ENCODE peak calls at places on chromosome 1, in nine cellular contexts. Q is CD8-positive, alpha-beta T cell; K is stomach; X is IMR-90; F is H9; M is OCI-LY7; C is heart left ventricle; J is lower lobe of right lung; U is heart right ventricle. E is an unnamed sample.

GRCh38 chr1:153670257-153670858 is 435 bp downstream of the ILF2 start:
- DNase-seq in Q (no peak), K (no peak), X (no peak), F (no peak), M (no peak), C (no peak), J (peak), U (peak), E (no peak)

GRCh38 chr1:54331091-54331772 is 75.0 kb downstream of the SSBP3 start:
- DNase-seq in Q (no peak), K (no peak), X (peak), F (no peak), M (peak), C (peak), J (no peak), U (no peak), E (no peak)

GRCh38 chr1:67987046-67987799 is 63.2 kb downstream of the DIRAS3 start:
- DNase-seq in Q (no peak), K (no peak), X (peak), F (no peak), M (no peak), C (no peak), J (no peak), U (no peak), E (no peak)

GRCh38 chr1:11534846-11535245 is 55.9 kb downstream of the DISP3 start:
- DNase-seq in Q (no peak), K (no peak), X (no peak), F (no peak), M (no peak), C (no peak), J (no peak), U (no peak), E (no peak)

GRCh38 chr1:150429805-150430204 is 57.4 kb upstream of the TARS2 start:
- DNase-seq in Q (no peak), K (no peak), X (peak), F (no peak), M (peak), C (no peak), J (no peak), U (no peak), E (no peak)

GRCh38 chr1:234925440-234926251 is 203.0 kb downstream of the TOMM20 start:
- DNase-seq in Q (no peak), K (no peak), X (peak), F (peak), M (peak), C (no peak), J (no peak), U (no peak), E (no peak)

GRCh38 chr1:245858683-245859509 is 648.2 kb downstream of the SMYD3 start:
- DNase-seq in Q (no peak), K (no peak), X (peak), F (no peak), M (peak), C (no peak), J (no peak), U (no peak), E (no peak)

GRCh38 chr1:64624446-64624766 is 120.5 kb upstream of the RAVER2 start:
- DNase-seq in Q (no peak), K (no peak), X (peak), F (no peak), M (no peak), C (no peak), J (no peak), U (no peak), E (no peak)

DNA sequence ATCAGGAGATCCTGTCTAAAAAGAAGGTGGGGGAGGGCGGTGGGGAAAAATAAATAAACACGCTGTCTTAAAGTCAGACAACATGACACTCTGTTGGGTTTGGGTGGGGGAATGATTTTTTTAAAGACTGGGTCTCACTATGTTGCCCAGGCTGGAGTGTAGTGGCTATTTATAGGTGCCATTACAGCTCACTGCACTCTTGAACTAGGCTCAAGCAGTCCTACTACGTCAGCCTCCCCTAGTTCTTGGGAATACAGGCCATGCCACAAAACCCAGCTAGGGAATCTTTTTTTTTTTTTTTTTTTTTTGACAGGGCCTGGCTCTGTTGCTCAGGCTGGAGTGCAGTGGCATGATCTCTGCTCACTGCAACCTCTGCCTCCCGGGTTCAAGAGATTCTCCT is 2.4 kb upstream of the SNRPE start:
- DNase-seq in Q (no peak), K (no peak), X (no peak), F (no peak), M (no peak), C (no peak), J (no peak), U (no peak), E (no peak)
- H3K27ac ChIP-seq in Q (no peak), K (no peak), X (no peak), F (no peak), M (no peak), C (no peak), J (no peak), U (no peak), E (no peak)

GRCh38 chr1:196425513-196425912 is 182.7 kb downstream of the KCNT2 start:
- DNase-seq in Q (no peak), K (no peak), X (no peak), F (no peak), M (no peak), C (no peak), J (no peak), U (no peak), E (no peak)
- TF ChIP-seq CTCF in Q (no peak), K (no peak), X (no peak), F (peak), M (peak), C (no peak), J (no peak), U (no peak), E (no peak)

DNA sequence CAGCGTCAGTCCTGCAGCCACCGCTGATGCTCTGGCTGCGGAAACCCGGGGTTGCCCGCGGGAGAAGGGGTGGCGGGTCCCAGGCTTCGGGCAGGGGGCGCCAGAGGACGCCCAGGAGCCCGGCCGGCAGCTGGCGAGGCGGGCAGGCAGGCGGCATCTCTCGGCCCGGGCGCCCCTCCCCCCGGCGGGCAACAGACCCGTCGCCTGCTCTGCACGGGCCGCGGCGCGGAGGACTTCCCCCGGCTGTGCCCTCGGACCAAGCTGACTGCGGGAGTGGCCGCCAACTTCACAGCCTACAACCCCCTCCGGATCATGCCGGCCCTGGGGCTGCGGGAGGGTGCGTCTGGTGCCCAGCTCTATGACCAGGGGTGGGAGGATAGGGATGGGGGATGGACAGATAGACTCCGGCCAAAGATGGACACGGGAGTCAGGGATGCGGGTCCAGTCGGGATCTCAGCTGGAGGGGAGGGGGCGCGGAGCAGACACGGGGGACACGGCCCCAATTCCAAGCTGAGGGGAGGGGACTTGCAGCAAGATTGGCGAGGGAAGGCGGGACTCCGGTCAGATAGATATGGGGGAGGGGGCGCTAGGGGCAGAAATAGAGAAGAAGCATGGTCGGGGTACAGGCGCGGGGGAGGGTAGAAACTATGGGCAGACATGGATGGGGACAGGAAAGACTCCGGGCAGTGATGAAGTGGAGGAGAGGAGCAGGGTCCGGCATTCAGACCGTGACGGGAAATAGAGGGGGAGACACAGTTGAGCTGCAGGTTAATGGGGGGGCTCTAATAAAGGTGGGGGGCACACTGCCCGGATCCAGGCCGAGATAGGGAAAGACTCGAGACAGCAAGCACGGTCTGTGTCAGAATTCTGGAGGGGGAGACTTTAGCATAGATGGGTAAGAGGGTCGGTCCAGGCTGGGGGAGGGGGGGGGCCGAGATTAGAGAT is 1.1 kb downstream of the ADGRB2 start:
- DNase-seq in Q (peak), K (peak), X (peak), F (peak), M (peak), C (peak), J (peak), U (peak), E (peak)
- H3K27ac ChIP-seq in Q (no peak), K (no peak), X (no peak), F (no peak), M (no peak), C (no peak), J (no peak), U (no peak), E (no peak)

DNA sequence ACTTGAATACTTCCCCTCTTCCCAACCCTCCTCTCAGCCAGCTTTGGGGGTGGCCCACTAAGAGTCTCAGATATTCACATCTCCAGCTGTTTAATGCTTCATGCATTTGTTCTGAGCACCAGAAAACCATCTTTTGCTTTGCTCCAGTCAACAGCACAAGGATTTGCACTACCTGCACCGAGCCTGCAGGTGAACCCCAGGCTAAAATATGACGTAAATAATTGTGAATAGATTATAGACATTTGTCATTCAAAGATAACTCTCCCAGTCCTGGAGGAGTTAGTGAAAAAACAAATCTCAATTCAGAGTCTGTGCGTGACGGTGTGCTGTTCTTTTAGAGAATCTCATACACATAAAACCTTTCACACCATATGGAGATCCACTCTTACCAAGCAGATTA is 7.4 kb downstream of the CD247 start:
- DNase-seq in Q (no peak), K (no peak), X (no peak), F (no peak), M (no peak), C (no peak), J (no peak), U (no peak), E (no peak)
- TF ChIP-seq CTCF in Q (no peak), K (no peak), X (no peak), F (no peak), M (no peak), C (no peak), J (no peak), U (no peak), E (no peak)

DNA sequence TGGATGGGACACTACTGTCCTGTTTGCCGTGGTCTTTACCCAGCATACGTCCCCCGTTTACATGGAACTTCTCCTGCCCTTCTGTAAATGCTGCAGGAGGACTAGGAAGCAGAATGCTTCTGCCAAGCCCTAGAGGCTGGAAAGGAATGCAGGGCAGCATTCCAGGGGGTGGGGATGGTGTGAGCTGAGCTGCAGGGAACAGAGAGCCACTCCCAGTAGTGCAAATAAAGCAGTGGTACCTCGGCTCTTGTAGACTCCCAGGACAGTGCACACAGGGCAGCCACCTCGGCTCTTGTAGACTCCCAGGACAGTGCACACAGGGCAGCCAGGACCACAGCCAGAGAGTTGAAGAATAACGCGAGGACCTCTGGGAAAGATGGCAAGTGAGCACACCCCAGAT is 35.4 kb downstream of the PTPRU start:
- DNase-seq in Q (no peak), K (peak), X (peak), F (peak), M (no peak), C (no peak), J (peak), U (peak), E (peak)
- H3K27ac ChIP-seq in Q (no peak), K (no peak), X (peak), F (no peak), M (no peak), C (no peak), J (peak), U (no peak), E (no peak)

DNA sequence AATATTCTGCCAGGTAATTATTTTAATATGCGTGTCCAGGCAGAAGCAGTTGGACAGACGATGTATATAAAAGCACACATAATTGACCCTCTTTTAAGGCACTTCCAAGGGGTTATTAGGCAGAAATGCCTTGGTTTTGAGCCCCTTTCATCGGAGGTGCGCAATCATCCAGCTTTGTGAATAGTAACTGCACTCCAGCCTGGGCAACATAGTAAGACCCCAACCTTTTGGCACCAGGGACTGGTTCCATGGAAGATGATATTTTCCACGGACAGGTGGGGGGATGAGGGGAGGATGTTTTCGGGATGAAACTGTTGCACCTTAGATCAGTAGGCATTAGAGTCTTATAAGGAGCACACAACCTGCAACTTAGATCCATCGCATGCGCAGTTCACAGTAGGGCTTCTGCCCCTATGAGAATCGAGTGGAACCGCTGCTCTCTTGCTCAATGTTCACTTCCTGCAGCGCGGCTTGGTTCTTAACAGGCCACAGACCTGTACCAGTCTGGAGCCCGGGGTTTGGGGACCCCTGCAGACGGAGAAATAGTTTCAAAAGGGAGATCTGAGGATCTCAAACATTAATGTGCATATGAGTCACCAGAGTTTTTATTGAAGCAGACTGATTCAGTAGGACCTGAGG is 1.8 kb upstream of the MCOLN2 start:
- DNase-seq in Q (peak), K (peak), X (peak), F (no peak), M (peak), C (no peak), J (no peak), U (no peak), E (no peak)
- TF ChIP-seq CTCF in Q (no peak), K (no peak), X (no peak), F (no peak), M (peak), C (no peak), J (no peak), U (no peak), E (no peak)

GRCh38 chr1:19011832-19012231 is 55.4 kb upstream of the IFFO2 start:
- DNase-seq in Q (no peak), K (no peak), X (no peak), F (no peak), M (no peak), C (no peak), J (no peak), U (no peak), E (no peak)

GRCh38 chr1:19009126-19009881 is 52.8 kb upstream of the IFFO2 start:
- DNase-seq in Q (no peak), K (no peak), X (no peak), F (no peak), M (no peak), C (no peak), J (no peak), U (no peak), E (no peak)

GRCh38 chr1:19010503-19010902 is 54.0 kb upstream of the IFFO2 start:
- DNase-seq in Q (no peak), K (peak), X (no peak), F (no peak), M (no peak), C (no peak), J (no peak), U (no peak), E (no peak)

GRCh38 chr1:19009882-19010321 is 53.4 kb upstream of the IFFO2 start:
- DNase-seq in Q (no peak), K (no peak), X (peak), F (peak), M (no peak), C (no peak), J (no peak), U (no peak), E (no peak)

GRCh38 chr1:19010995-19011696 is 54.7 kb upstream of the IFFO2 start:
- DNase-seq in Q (peak), K (peak), X (peak), F (peak), M (no peak), C (no peak), J (peak), U (peak), E (peak)
- H3K27ac ChIP-seq in Q (no peak), K (peak), X (peak), F (no peak), M (no peak), C (peak), J (peak), U (no peak), E (peak)

GRCh38 chr1:209875510-209875909 is 47.7 kb downstream of the UTP25 start:
- DNase-seq in Q (no peak), K (no peak), X (peak), F (peak), M (no peak), C (no peak), J (no peak), U (no peak), E (no peak)
- TF ChIP-seq CTCF in Q (no peak), K (no peak), X (peak), F (peak), M (no peak), C (no peak), J (no peak), U (no peak), E (no peak)